ENCODE peak calls at places on chromosomes 11 and 22, in five cellular contexts. N is right atrium auricular region, P is endodermal cell, Y is tibial nerve, J is hepatocyte. G is an unnamed sample.

GRCh38 chr11:11155962-11156815 is 196.9 kb downstream of the CSNK2A3 start:
- DNase-seq in J (no peak), N (no peak), P (peak; percentile 96), Y (no peak), G (no peak)

GRCh38 chr11:78417175-78417887 is at the start of gene GAB2:
- DNase-seq in N (no peak), Y (no peak), J (peak; percentile 57), P (peak; percentile 86), G (no peak)

GRCh38 chr11:11728371-11728770 is 106.6 kb upstream of the GALNT18 start:
- DNase-seq in P (no peak), J (no peak), Y (no peak), N (no peak), G (no peak)

GRCh38 chr11:69985654-69986420 is 92.3 kb upstream of the ANO1 start:
- DNase-seq in J (peak; percentile 45), N (no peak), Y (no peak), P (peak; percentile 71), G (no peak)

GRCh38 chr11:68413591-68413999 is 47.0 kb upstream of the PPP6R3 start:
- DNase-seq in N (no peak), P (no peak), Y (no peak), J (no peak), G (no peak)

GRCh38 chr11:2186669-2187266 is 15.2 kb upstream of the TH start:
- DNase-seq in N (no peak), J (peak; percentile 60), P (peak; percentile 82), Y (no peak), G (no peak)

GRCh38 chr22:31626427-31627150 is 35.4 kb downstream of the PISD start:
- DNase-seq in Y (no peak), J (peak; percentile 69), P (peak; percentile 45), N (no peak), G (no peak)

GRCh38 chr22:20965888-20966855 is 883 bp upstream of the AIFM3 start:
- DNase-seq in Y (no peak), J (no peak), P (peak; percentile 55), N (no peak), G (no peak)

GRCh38 chr11:55401011-55401410 is 33.2 kb downstream of the OR4A15 start:
- DNase-seq in Y (no peak), J (no peak), N (no peak), P (no peak), G (no peak)

GRCh38 chr11:34192481-34193401 is 87.3 kb downstream of the NAT10 start:
- DNase-seq in J (peak; percentile 44), Y (peak; percentile 41), N (peak; percentile 83), P (no peak), G (no peak)

GRCh38 chr11:83047515-83048225 is 24.0 kb downstream of the RAB30 start:
- DNase-seq in P (no peak), Y (no peak), N (no peak), J (no peak), G (no peak)

GRCh38 chr11:121524233-121524631 is 71.5 kb upstream of the SORL1-AS1 start:
- DNase-seq in Y (no peak), J (no peak), P (no peak), N (no peak), G (no peak)

GRCh38 chr22:19353363-19354131 is 62.0 kb upstream of the CLTCL1 start:
- DNase-seq in Y (no peak), J (no peak), N (no peak), P (no peak), G (no peak)
- H3K27ac ChIP-seq in Y (no peak overlapping the region), J (no peak overlapping the region), N (no peak overlapping the region), P (no peak overlapping the region), G (no peak overlapping the region)

DNA sequence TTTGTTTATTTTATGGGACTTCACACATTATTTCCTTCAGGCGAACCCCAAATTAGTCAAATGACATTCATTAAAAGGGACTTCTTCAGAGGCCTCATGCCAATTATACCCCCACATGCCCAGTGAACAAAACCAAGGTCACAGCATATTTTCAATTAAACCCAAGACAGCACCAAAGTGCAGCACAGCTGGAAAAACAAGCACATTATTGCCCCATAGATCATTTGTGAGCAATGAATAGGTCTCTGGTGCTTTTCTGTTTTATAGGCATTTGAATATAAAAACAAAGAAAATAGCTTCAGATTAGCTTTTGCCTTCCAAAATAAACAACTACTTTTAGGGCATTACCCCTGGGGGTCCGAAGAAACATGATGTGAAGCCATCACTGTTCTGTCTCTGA is 1319.9 kb downstream of the LRRC4C start:
- DNase-seq in Y (no peak), P (no peak), J (no peak), N (no peak), G (no peak)
- H3K27ac ChIP-seq in Y (no peak overlapping the region), P (no peak overlapping the region), J (no peak overlapping the region), N (no peak overlapping the region), G (no peak overlapping the region)

GRCh38 chr11:128464878-128465277 is 122.5 kb downstream of the ETS1 start:
- DNase-seq in N (no peak), J (no peak), Y (no peak), P (no peak), G (no peak)
- H3K27ac ChIP-seq in N (peak overlapping the region; percentile 79), J (no peak overlapping the region), Y (peak overlapping the region; percentile 86), P (no peak overlapping the region), G (no peak overlapping the region)

GRCh38 chr11:128621491-128622136 is 34.3 kb upstream of the ETS1 start:
- DNase-seq in N (peak; percentile 59), Y (no peak), J (peak; percentile 42), P (peak; percentile 62), G (no peak)

GRCh38 chr11:128616158-128616557 is 28.8 kb upstream of the ETS1 start:
- DNase-seq in P (peak; percentile 36), N (peak; percentile 53), Y (no peak), J (peak; percentile 28), G (no peak)

GRCh38 chr11:128620306-128621175 is 33.2 kb upstream of the ETS1 start:
- DNase-seq in J (no peak), Y (no peak), N (no peak), P (peak; percentile 28), G (no peak)

GRCh38 chr11:128622137-128622523 is 34.8 kb upstream of the ETS1 start:
- DNase-seq in Y (no peak), N (peak; percentile 57), P (peak; percentile 48), J (no peak), G (no peak)

GRCh38 chr11:128619540-128620305 is 32.4 kb upstream of the ETS1 start:
- DNase-seq in P (peak; percentile 36), Y (no peak), J (no peak), N (peak; percentile 53), G (no peak)
- H3K27ac ChIP-seq in P (no peak overlapping the region), Y (no peak overlapping the region), J (no peak overlapping the region), N (no peak overlapping the region), G (no peak overlapping the region)

DNA sequence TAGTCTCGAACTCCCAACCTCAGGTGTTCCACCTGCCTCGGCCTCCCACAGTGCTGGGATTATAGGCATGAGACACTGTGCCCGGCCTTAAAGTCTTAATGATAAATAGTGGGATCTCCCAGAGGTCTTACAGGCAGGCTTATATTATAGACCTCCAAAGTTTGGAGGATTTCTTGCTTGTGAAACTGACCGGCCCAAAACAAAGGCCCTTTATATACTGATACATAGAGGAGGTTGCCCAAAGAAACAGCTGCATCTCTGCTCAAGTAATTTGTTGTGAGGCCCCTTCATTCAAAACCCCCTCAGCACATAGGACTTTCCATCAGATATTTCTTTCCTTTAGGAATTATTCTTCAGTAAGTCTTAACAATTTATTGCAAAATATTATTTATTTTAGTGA is 27.4 kb upstream of the RDX start:
- DNase-seq in P (no peak), N (no peak), Y (no peak), J (no peak), G (no peak)
- H3K27ac ChIP-seq in P (no peak overlapping the region), N (no peak overlapping the region), Y (no peak overlapping the region), J (no peak overlapping the region), G (no peak overlapping the region)